ENCODE peak calls at places on chromosome 11, in seven cellular contexts. One of them, this sample, is unnamed.
A peak's percentile ranks its signal among the peaks of the same experiment; 100 is the strongest.

GRCh38 chr11:9765320-9766101 is 101.6 kb downstream of the SWAP70 start:
- DNase-seq in upper lobe of right lung: no peak
- DNase-seq in stomach: no peak
- DNase-seq in thoracic aorta: no peak
- DNase-seq in RWPE2: no peak
- DNase-seq in heart right ventricle: peak; percentile 60
- DNase-seq in psoas muscle: peak; percentile 80
- DNase-seq in this sample: no peak

GRCh38 chr11:67687986-67688385 is 13.6 kb upstream of the ALDH3B2 start:
- DNase-seq in upper lobe of right lung: no peak
- DNase-seq in stomach: no peak
- DNase-seq in thoracic aorta: no peak
- DNase-seq in RWPE2: no peak
- DNase-seq in heart right ventricle: no peak
- DNase-seq in psoas muscle: no peak
- DNase-seq in this sample: no peak

GRCh38 chr11:124899376-124900145 is 1.9 kb upstream of the ROBO4 start:
- DNase-seq in upper lobe of right lung: no peak
- DNase-seq in stomach: no peak
- DNase-seq in thoracic aorta: no peak
- DNase-seq in RWPE2: no peak
- DNase-seq in heart right ventricle: no peak
- DNase-seq in psoas muscle: no peak
- DNase-seq in this sample: no peak

GRCh38 chr11:97683733-97684132 is 1293.9 kb downstream of the JRKL start:
- DNase-seq in upper lobe of right lung: no peak
- DNase-seq in stomach: no peak
- DNase-seq in thoracic aorta: no peak
- DNase-seq in RWPE2: no peak
- DNase-seq in heart right ventricle: no peak
- DNase-seq in psoas muscle: no peak
- DNase-seq in this sample: no peak

GRCh38 chr11:129278586-129279319 is 86.6 kb upstream of the ARHGAP32 start:
- DNase-seq in upper lobe of right lung: peak; percentile 69
- DNase-seq in stomach: no peak
- DNase-seq in thoracic aorta: no peak
- DNase-seq in RWPE2: no peak
- DNase-seq in heart right ventricle: peak; percentile 29
- DNase-seq in psoas muscle: peak; percentile 21
- DNase-seq in this sample: no peak

GRCh38 chr11:119024430-119025098 is 6.0 kb downstream of the TRAPPC4 start:
- DNase-seq in upper lobe of right lung: no peak
- DNase-seq in stomach: no peak
- DNase-seq in thoracic aorta: no peak
- DNase-seq in RWPE2: no peak
- DNase-seq in heart right ventricle: no peak
- DNase-seq in psoas muscle: no peak
- DNase-seq in this sample: no peak

GRCh38 chr11:74493816-74494630 is 499 bp upstream of the LIPT2 start:
- DNase-seq in upper lobe of right lung: no peak
- DNase-seq in stomach: no peak
- DNase-seq in thoracic aorta: no peak
- DNase-seq in RWPE2: peak; percentile 79
- DNase-seq in heart right ventricle: no peak
- DNase-seq in psoas muscle: no peak
- DNase-seq in this sample: no peak

GRCh38 chr11:106311531-106312230 is 234.2 kb downstream of the AASDHPPT start:
- DNase-seq in upper lobe of right lung: no peak
- DNase-seq in stomach: no peak
- DNase-seq in thoracic aorta: no peak
- DNase-seq in RWPE2: no peak
- DNase-seq in heart right ventricle: no peak
- DNase-seq in psoas muscle: no peak
- DNase-seq in this sample: no peak

GRCh38 chr11:9574806-9575530 is 1.5 kb downstream of the WEE1 start:
- DNase-seq in upper lobe of right lung: no peak
- DNase-seq in stomach: peak; percentile 44
- DNase-seq in thoracic aorta: no peak
- DNase-seq in RWPE2: peak; percentile 72
- DNase-seq in heart right ventricle: peak; percentile 26
- DNase-seq in psoas muscle: no peak
- DNase-seq in this sample: peak; percentile 77

GRCh38 chr11:76902121-76903014 is 41.6 kb downstream of the ACER3 start:
- DNase-seq in upper lobe of right lung: no peak
- DNase-seq in stomach: no peak
- DNase-seq in thoracic aorta: no peak
- DNase-seq in RWPE2: no peak
- DNase-seq in heart right ventricle: no peak
- DNase-seq in psoas muscle: no peak
- DNase-seq in this sample: no peak

GRCh38 chr11:9379046-9379445 is 5.4 kb upstream of the IPO7 start:
- DNase-seq in upper lobe of right lung: no peak
- DNase-seq in stomach: no peak
- DNase-seq in thoracic aorta: no peak
- DNase-seq in RWPE2: no peak
- DNase-seq in heart right ventricle: no peak
- DNase-seq in psoas muscle: no peak
- DNase-seq in this sample: no peak

GRCh38 chr11:108220721-108221346 is 1.6 kb downstream of the NPAT start:
- DNase-seq in upper lobe of right lung: no peak
- DNase-seq in stomach: no peak
- DNase-seq in thoracic aorta: no peak
- DNase-seq in RWPE2: no peak
- DNase-seq in heart right ventricle: no peak
- DNase-seq in psoas muscle: no peak
- DNase-seq in this sample: no peak

GRCh38 chr11:1843098-1843473 is 4.3 kb downstream of the TNNI2 start:
- DNase-seq in upper lobe of right lung: no peak
- DNase-seq in stomach: no peak
- DNase-seq in thoracic aorta: no peak
- DNase-seq in RWPE2: no peak
- DNase-seq in heart right ventricle: peak; percentile 15
- DNase-seq in psoas muscle: peak; percentile 20
- DNase-seq in this sample: no peak

GRCh38 chr11:95339554-95339953 is 108.6 kb upstream of the SESN3 start:
- DNase-seq in upper lobe of right lung: no peak
- DNase-seq in stomach: no peak
- DNase-seq in thoracic aorta: no peak
- DNase-seq in RWPE2: no peak
- DNase-seq in heart right ventricle: no peak
- DNase-seq in psoas muscle: no peak
- DNase-seq in this sample: no peak

DNA sequence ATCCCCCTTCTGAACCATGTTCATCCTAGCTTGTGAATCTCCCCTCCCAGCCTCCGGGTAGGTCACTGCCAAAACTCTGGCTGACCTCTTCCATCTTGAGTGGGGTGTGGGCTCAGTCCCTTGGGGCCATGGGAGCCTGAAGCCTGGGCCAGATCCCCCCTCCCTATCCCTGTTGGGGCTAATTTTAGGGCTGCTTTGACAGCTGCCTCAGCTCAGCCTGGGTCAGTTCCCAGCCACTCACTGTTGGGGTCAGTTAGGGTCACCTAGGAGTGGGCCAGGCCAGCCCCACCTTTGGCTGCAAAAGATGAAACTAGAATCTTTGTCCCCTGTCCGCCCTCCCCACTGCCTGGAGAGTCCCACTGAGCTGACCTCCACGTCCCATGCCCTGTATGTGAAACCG is 29.8 kb upstream of the P2RY2 start:
- DNase-seq in upper lobe of right lung: no peak
- DNase-seq in stomach: peak; percentile 21
- DNase-seq in thoracic aorta: no peak
- DNase-seq in RWPE2: no peak
- DNase-seq in heart right ventricle: peak; percentile 59
- DNase-seq in psoas muscle: peak; percentile 32
- DNase-seq in this sample: no peak
- H3K4me1 ChIP-seq in upper lobe of right lung: peaks cover 13% of the 10 kb centered on the region
- H3K4me1 ChIP-seq in stomach: peaks cover 3% of the 10 kb centered on the region
- H3K4me1 ChIP-seq in thoracic aorta: peaks cover 16% of the 10 kb centered on the region
- H3K4me1 ChIP-seq in RWPE2: peaks cover 54% of the 10 kb centered on the region
- H3K4me1 ChIP-seq in heart right ventricle: peaks cover 47% of the 10 kb centered on the region
- H3K4me1 ChIP-seq in psoas muscle: peaks cover 38% of the 10 kb centered on the region
- H3K4me1 ChIP-seq in this sample: peaks cover 35% of the 10 kb centered on the region

GRCh38 chr11:69352181-69352580 is 58.2 kb downstream of the MYEOV start:
- DNase-seq in upper lobe of right lung: no peak
- DNase-seq in stomach: peak; percentile 4
- DNase-seq in thoracic aorta: no peak
- DNase-seq in RWPE2: no peak
- DNase-seq in heart right ventricle: no peak
- DNase-seq in psoas muscle: no peak
- DNase-seq in this sample: peak; percentile 18

GRCh38 chr11:69354545-69354897 is 60.6 kb downstream of the MYEOV start:
- DNase-seq in upper lobe of right lung: no peak
- DNase-seq in stomach: no peak
- DNase-seq in thoracic aorta: no peak
- DNase-seq in RWPE2: no peak
- DNase-seq in heart right ventricle: no peak
- DNase-seq in psoas muscle: no peak
- DNase-seq in this sample: peak; percentile 9

GRCh38 chr11:69351460-69351859 is 57.5 kb downstream of the MYEOV start:
- DNase-seq in upper lobe of right lung: no peak
- DNase-seq in stomach: no peak
- DNase-seq in thoracic aorta: no peak
- DNase-seq in RWPE2: no peak
- DNase-seq in heart right ventricle: no peak
- DNase-seq in psoas muscle: no peak
- DNase-seq in this sample: no peak

GRCh38 chr11:69353696-69354544 is 60.0 kb downstream of the MYEOV start:
- DNase-seq in upper lobe of right lung: no peak
- DNase-seq in stomach: no peak
- DNase-seq in thoracic aorta: no peak
- DNase-seq in RWPE2: no peak
- DNase-seq in heart right ventricle: no peak
- DNase-seq in psoas muscle: no peak
- DNase-seq in this sample: peak; percentile 18

DNA sequence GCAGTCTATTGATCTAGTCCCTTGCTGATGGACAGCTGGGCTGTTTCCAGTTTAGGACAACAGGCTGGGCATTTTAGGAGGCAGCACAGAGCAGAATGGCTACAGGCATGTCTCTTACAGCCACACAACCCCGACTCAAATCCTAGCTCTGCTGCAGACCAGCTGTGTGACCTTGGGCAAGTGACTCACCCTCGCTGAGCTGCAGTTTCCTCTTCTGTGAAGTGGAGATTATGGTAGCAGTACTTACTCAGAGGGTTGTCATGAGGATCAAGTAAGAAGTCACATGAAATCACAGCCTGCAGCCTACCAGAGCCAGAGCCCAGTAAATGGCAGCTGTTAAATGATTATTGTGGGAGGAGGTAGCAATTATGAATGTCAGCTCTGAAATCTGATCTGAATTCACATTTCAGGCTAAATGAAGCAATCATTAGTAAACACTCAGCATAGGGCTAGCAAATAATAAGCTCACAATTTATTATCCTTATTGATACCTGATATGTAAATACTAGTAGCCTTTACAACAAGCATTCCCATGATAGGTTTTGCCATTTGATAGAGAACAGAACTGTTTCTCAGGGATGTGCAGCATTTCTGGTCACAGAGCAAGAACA is 58.9 kb downstream of the MYEOV start:
- DNase-seq in upper lobe of right lung: no peak
- DNase-seq in stomach: peak; percentile 23
- DNase-seq in thoracic aorta: no peak
- DNase-seq in RWPE2: peak; percentile 61
- DNase-seq in heart right ventricle: no peak
- DNase-seq in psoas muscle: no peak
- DNase-seq in this sample: peak; percentile 42
- H3K27ac ChIP-seq in upper lobe of right lung: no peak overlapping the region
- H3K27ac ChIP-seq in stomach: no peak overlapping the region
- H3K27ac ChIP-seq in thoracic aorta: no peak overlapping the region
- H3K27ac ChIP-seq in RWPE2: peak overlapping the region; percentile 86
- H3K27ac ChIP-seq in heart right ventricle: no peak overlapping the region
- H3K27ac ChIP-seq in psoas muscle: no peak overlapping the region
- H3K27ac ChIP-seq in this sample: no peak overlapping the region

GRCh38 chr11:62544521-62545436 is 1.8 kb downstream of the AHNAK start:
- DNase-seq in upper lobe of right lung: no peak
- DNase-seq in stomach: no peak
- DNase-seq in thoracic aorta: no peak
- DNase-seq in RWPE2: peak; percentile 57
- DNase-seq in heart right ventricle: peak; percentile 48
- DNase-seq in psoas muscle: peak; percentile 39
- DNase-seq in this sample: no peak

GRCh38 chr11:62543680-62544444 is 2.7 kb downstream of the AHNAK start:
- DNase-seq in upper lobe of right lung: no peak
- DNase-seq in stomach: no peak
- DNase-seq in thoracic aorta: no peak
- DNase-seq in RWPE2: no peak
- DNase-seq in heart right ventricle: no peak
- DNase-seq in psoas muscle: peak; percentile 24
- DNase-seq in this sample: no peak

GRCh38 chr11:62546937-62547625 is 475 bp upstream of the AHNAK start:
- DNase-seq in upper lobe of right lung: no peak
- DNase-seq in stomach: no peak
- DNase-seq in thoracic aorta: no peak
- DNase-seq in RWPE2: peak; percentile 71
- DNase-seq in heart right ventricle: peak; percentile 39
- DNase-seq in psoas muscle: no peak
- DNase-seq in this sample: no peak

GRCh38 chr11:62546244-62546936 is at the start of gene AHNAK:
- DNase-seq in upper lobe of right lung: peak; percentile 93
- DNase-seq in stomach: peak; percentile 87
- DNase-seq in thoracic aorta: no peak
- DNase-seq in RWPE2: peak; percentile 85
- DNase-seq in heart right ventricle: peak; percentile 91
- DNase-seq in psoas muscle: peak; percentile 88
- DNase-seq in this sample: peak; percentile 87

GRCh38 chr11:62545437-62546243 is 966 bp downstream of the AHNAK start:
- DNase-seq in upper lobe of right lung: peak; percentile 95
- DNase-seq in stomach: peak; percentile 89
- DNase-seq in thoracic aorta: peak; percentile 82
- DNase-seq in RWPE2: peak; percentile 94
- DNase-seq in heart right ventricle: peak; percentile 97
- DNase-seq in psoas muscle: peak; percentile 96
- DNase-seq in this sample: peak; percentile 95
- TF ChIP-seq CTCF in upper lobe of right lung: no peak
- TF ChIP-seq CTCF in stomach: no peak
- TF ChIP-seq CTCF in thoracic aorta: no peak
- TF ChIP-seq CTCF in RWPE2: peak; percentile 1
- TF ChIP-seq CTCF in heart right ventricle: peak; percentile 14
- TF ChIP-seq CTCF in psoas muscle: peak; percentile 6
- TF ChIP-seq CTCF in this sample: peak; percentile 5

GRCh38 chr11:71992331-71992730 is 6.4 kb upstream of the IL18BP start:
- DNase-seq in upper lobe of right lung: no peak
- DNase-seq in stomach: no peak
- DNase-seq in thoracic aorta: no peak
- DNase-seq in RWPE2: no peak
- DNase-seq in heart right ventricle: no peak
- DNase-seq in psoas muscle: no peak
- DNase-seq in this sample: no peak

GRCh38 chr11:71988050-71988449 is 10.7 kb upstream of the IL18BP start:
- DNase-seq in upper lobe of right lung: no peak
- DNase-seq in stomach: no peak
- DNase-seq in thoracic aorta: no peak
- DNase-seq in RWPE2: no peak
- DNase-seq in heart right ventricle: no peak
- DNase-seq in psoas muscle: no peak
- DNase-seq in this sample: no peak

GRCh38 chr11:71990721-71991120 is 8.0 kb upstream of the IL18BP start:
- DNase-seq in upper lobe of right lung: no peak
- DNase-seq in stomach: no peak
- DNase-seq in thoracic aorta: no peak
- DNase-seq in RWPE2: no peak
- DNase-seq in heart right ventricle: no peak
- DNase-seq in psoas muscle: no peak
- DNase-seq in this sample: no peak

GRCh38 chr11:71994786-71995185 is 3.9 kb upstream of the IL18BP start:
- DNase-seq in upper lobe of right lung: no peak
- DNase-seq in stomach: no peak
- DNase-seq in thoracic aorta: no peak
- DNase-seq in RWPE2: no peak
- DNase-seq in heart right ventricle: no peak
- DNase-seq in psoas muscle: no peak
- DNase-seq in this sample: no peak

GRCh38 chr11:71991494-71991893 is 7.2 kb upstream of the IL18BP start:
- DNase-seq in upper lobe of right lung: no peak
- DNase-seq in stomach: no peak
- DNase-seq in thoracic aorta: no peak
- DNase-seq in RWPE2: no peak
- DNase-seq in heart right ventricle: no peak
- DNase-seq in psoas muscle: no peak
- DNase-seq in this sample: no peak
- H3K4me1 ChIP-seq in upper lobe of right lung: peaks cover 5% of the 10 kb centered on the region
- H3K4me1 ChIP-seq in stomach: no peaks in the 10 kb centered on the region
- H3K4me1 ChIP-seq in thoracic aorta: peaks cover 15% of the 10 kb centered on the region
- H3K4me1 ChIP-seq in RWPE2: no peaks in the 10 kb centered on the region
- H3K4me1 ChIP-seq in heart right ventricle: peaks cover 11% of the 10 kb centered on the region
- H3K4me1 ChIP-seq in psoas muscle: peaks cover 3% of the 10 kb centered on the region
- H3K4me1 ChIP-seq in this sample: peaks cover 4% of the 10 kb centered on the region